ENCODE peak calls at places on chromosomes 6 and 20, in nine cellular contexts. One of them, this sample, is unnamed.

GRCh38 chr6:35895560-35895959 is 25.3 kb downstream of the SRPK1 start:
- DNase-seq in NCI-H82: no peak
- DNase-seq in iris pigment epithelial cell: peak
- DNase-seq in foreskin fibroblast: no peak
- DNase-seq in T-cell: no peak
- DNase-seq in left cardiac atrium: no peak
- DNase-seq in AG10803: no peak
- DNase-seq in endothelial cell: no peak
- DNase-seq in central memory CD4-positive, alpha-beta T cell: no peak
- DNase-seq in this sample: no peak

GRCh38 chr20:50821994-50822393 is 27.1 kb downstream of the BCAS4 start:
- DNase-seq in NCI-H82: no peak
- DNase-seq in iris pigment epithelial cell: no peak
- DNase-seq in foreskin fibroblast: no peak
- DNase-seq in T-cell: no peak
- DNase-seq in left cardiac atrium: no peak
- DNase-seq in AG10803: no peak
- DNase-seq in endothelial cell: no peak
- DNase-seq in central memory CD4-positive, alpha-beta T cell: no peak
- DNase-seq in this sample: no peak

GRCh38 chr6:168128006-168128630 is 49.1 kb upstream of the FRMD1 start:
- DNase-seq in NCI-H82: no peak
- DNase-seq in iris pigment epithelial cell: no peak
- DNase-seq in foreskin fibroblast: no peak
- DNase-seq in T-cell: no peak
- DNase-seq in left cardiac atrium: no peak
- DNase-seq in AG10803: no peak
- DNase-seq in endothelial cell: no peak
- DNase-seq in central memory CD4-positive, alpha-beta T cell: no peak
- DNase-seq in this sample: peak

GRCh38 chr6:23635150-23635549 is 490.9 kb upstream of the NRSN1 start:
- DNase-seq in NCI-H82: no peak
- DNase-seq in iris pigment epithelial cell: no peak
- DNase-seq in foreskin fibroblast: no peak
- DNase-seq in T-cell: no peak
- DNase-seq in left cardiac atrium: no peak
- DNase-seq in AG10803: no peak
- DNase-seq in endothelial cell: no peak
- DNase-seq in central memory CD4-positive, alpha-beta T cell: no peak
- DNase-seq in this sample: no peak

GRCh38 chr6:32759669-32760068 is 3.7 kb downstream of the HLA-DQB2 start:
- DNase-seq in NCI-H82: no peak
- DNase-seq in iris pigment epithelial cell: no peak
- DNase-seq in foreskin fibroblast: no peak
- DNase-seq in T-cell: no peak
- DNase-seq in left cardiac atrium: no peak
- DNase-seq in AG10803: no peak
- DNase-seq in endothelial cell: no peak
- DNase-seq in central memory CD4-positive, alpha-beta T cell: no peak
- DNase-seq in this sample: no peak

GRCh38 chr20:20017001-20017851 is at the start of gene NAA20:
- DNase-seq in NCI-H82: peak
- DNase-seq in iris pigment epithelial cell: peak
- DNase-seq in foreskin fibroblast: peak
- DNase-seq in T-cell: peak
- DNase-seq in left cardiac atrium: peak
- DNase-seq in AG10803: peak
- DNase-seq in endothelial cell: peak
- DNase-seq in central memory CD4-positive, alpha-beta T cell: peak
- DNase-seq in this sample: peak

GRCh38 chr6:152636675-152637421 is at the start of gene SYNE1:
- DNase-seq in NCI-H82: peak
- DNase-seq in iris pigment epithelial cell: peak
- DNase-seq in foreskin fibroblast: peak
- DNase-seq in T-cell: peak
- DNase-seq in left cardiac atrium: peak
- DNase-seq in AG10803: no peak
- DNase-seq in endothelial cell: peak
- DNase-seq in central memory CD4-positive, alpha-beta T cell: no peak
- DNase-seq in this sample: no peak

GRCh38 chr6:7557652-7558051 is 16.2 kb downstream of the DSP start:
- DNase-seq in NCI-H82: no peak
- DNase-seq in iris pigment epithelial cell: no peak
- DNase-seq in foreskin fibroblast: no peak
- DNase-seq in T-cell: no peak
- DNase-seq in left cardiac atrium: no peak
- DNase-seq in AG10803: no peak
- DNase-seq in endothelial cell: no peak
- DNase-seq in central memory CD4-positive, alpha-beta T cell: no peak
- DNase-seq in this sample: no peak

GRCh38 chr6:127522714-127523113 is 3.6 kb upstream of the MTCL3 start:
- DNase-seq in NCI-H82: no peak
- DNase-seq in iris pigment epithelial cell: no peak
- DNase-seq in foreskin fibroblast: no peak
- DNase-seq in T-cell: no peak
- DNase-seq in left cardiac atrium: no peak
- DNase-seq in AG10803: no peak
- DNase-seq in endothelial cell: no peak
- DNase-seq in central memory CD4-positive, alpha-beta T cell: no peak
- DNase-seq in this sample: no peak

GRCh38 chr6:6875818-6876470 is 231.8 kb upstream of the RREB1 start:
- DNase-seq in NCI-H82: no peak
- DNase-seq in iris pigment epithelial cell: peak
- DNase-seq in foreskin fibroblast: peak
- DNase-seq in T-cell: no peak
- DNase-seq in left cardiac atrium: no peak
- DNase-seq in AG10803: peak
- DNase-seq in endothelial cell: no peak
- DNase-seq in central memory CD4-positive, alpha-beta T cell: no peak
- DNase-seq in this sample: no peak

This sample was measured in lower leg skin.